ENCODE peak calls at places on chromosomes 2 and 18, in five cellular contexts. One of them, this sample, is unnamed.

GRCh38 chr2:187415449-187415848 is 32.6 kb downstream of the CALCRL start:
- DNase-seq in pancreas: no peak
- DNase-seq in small intestine: no peak
- DNase-seq in NCI-H510A treated with DMSO at 0.1 percent for 48 hours: no peak
- DNase-seq in activated T-cell treated with anti-CD3 and anti-CD28 coated beads for 1 hour: no peak
- DNase-seq in this sample: no peak

GRCh38 chr2:228827056-228827455 is 444.0 kb downstream of the PID1 start:
- DNase-seq in pancreas: no peak
- DNase-seq in small intestine: no peak
- DNase-seq in NCI-H510A treated with DMSO at 0.1 percent for 48 hours: no peak
- DNase-seq in activated T-cell treated with anti-CD3 and anti-CD28 coated beads for 1 hour: no peak
- DNase-seq in this sample: no peak

GRCh38 chr2:207483477-207483876 is 46.3 kb upstream of the CREB1 start:
- DNase-seq in pancreas: no peak
- DNase-seq in small intestine: no peak
- DNase-seq in NCI-H510A treated with DMSO at 0.1 percent for 48 hours: no peak
- DNase-seq in activated T-cell treated with anti-CD3 and anti-CD28 coated beads for 1 hour: no peak
- DNase-seq in this sample: no peak

GRCh38 chr2:170813611-170814550 is 2.8 kb upstream of the GAD1 start:
- DNase-seq in pancreas: no peak
- DNase-seq in small intestine: peak; percentile 15
- DNase-seq in NCI-H510A treated with DMSO at 0.1 percent for 48 hours: peak; percentile 76
- DNase-seq in activated T-cell treated with anti-CD3 and anti-CD28 coated beads for 1 hour: no peak
- DNase-seq in this sample: peak; percentile 80

GRCh38 chr2:132477962-132478361 is 61.4 kb downstream of the GPR39 start:
- DNase-seq in pancreas: no peak
- DNase-seq in small intestine: no peak
- DNase-seq in NCI-H510A treated with DMSO at 0.1 percent for 48 hours: no peak
- DNase-seq in activated T-cell treated with anti-CD3 and anti-CD28 coated beads for 1 hour: no peak
- DNase-seq in this sample: no peak

GRCh38 chr2:163667064-163667887 is 68.5 kb downstream of the FIGN start:
- DNase-seq in pancreas: no peak
- DNase-seq in small intestine: no peak
- DNase-seq in NCI-H510A treated with DMSO at 0.1 percent for 48 hours: no peak
- DNase-seq in activated T-cell treated with anti-CD3 and anti-CD28 coated beads for 1 hour: no peak
- DNase-seq in this sample: peak; percentile 65

GRCh38 chr18:23283933-23284430 is 148.7 kb downstream of the CABLES1 start:
- DNase-seq in pancreas: no peak
- DNase-seq in small intestine: peak; percentile 35
- DNase-seq in NCI-H510A treated with DMSO at 0.1 percent for 48 hours: no peak
- DNase-seq in activated T-cell treated with anti-CD3 and anti-CD28 coated beads for 1 hour: no peak
- DNase-seq in this sample: no peak

GRCh38 chr2:177258059-177258458 is 6.5 kb downstream of the NFE2L2 start:
- DNase-seq in pancreas: no peak
- DNase-seq in small intestine: no peak
- DNase-seq in NCI-H510A treated with DMSO at 0.1 percent for 48 hours: no peak
- DNase-seq in activated T-cell treated with anti-CD3 and anti-CD28 coated beads for 1 hour: no peak
- DNase-seq in this sample: no peak

GRCh38 chr18:25349131-25349925 is 2.6 kb downstream of the ZNF521 start:
- DNase-seq in pancreas: no peak
- DNase-seq in small intestine: no peak
- DNase-seq in NCI-H510A treated with DMSO at 0.1 percent for 48 hours: no peak
- DNase-seq in activated T-cell treated with anti-CD3 and anti-CD28 coated beads for 1 hour: no peak
- DNase-seq in this sample: peak; percentile 34

GRCh38 chr2:20190862-20191713 is 33.8 kb downstream of the SDC1 start:
- DNase-seq in pancreas: no peak
- DNase-seq in small intestine: peak; percentile 58
- DNase-seq in NCI-H510A treated with DMSO at 0.1 percent for 48 hours: no peak
- DNase-seq in activated T-cell treated with anti-CD3 and anti-CD28 coated beads for 1 hour: no peak
- DNase-seq in this sample: no peak

GRCh38 chr2:120429586-120430500 is 83.9 kb downstream of the INHBB start:
- DNase-seq in pancreas: peak; percentile 0
- DNase-seq in small intestine: no peak
- DNase-seq in NCI-H510A treated with DMSO at 0.1 percent for 48 hours: no peak
- DNase-seq in activated T-cell treated with anti-CD3 and anti-CD28 coated beads for 1 hour: no peak
- DNase-seq in this sample: peak; percentile 31

GRCh38 chr2:235827585-235827992 is 333.7 kb downstream of the AGAP1 start:
- DNase-seq in pancreas: no peak
- DNase-seq in small intestine: peak; percentile 29
- DNase-seq in NCI-H510A treated with DMSO at 0.1 percent for 48 hours: no peak
- DNase-seq in activated T-cell treated with anti-CD3 and anti-CD28 coated beads for 1 hour: no peak
- DNase-seq in this sample: no peak

GRCh38 chr2:213251618-213252017 is 32.6 kb upstream of the SPAG16 start:
- DNase-seq in pancreas: no peak
- DNase-seq in small intestine: peak; percentile 40
- DNase-seq in NCI-H510A treated with DMSO at 0.1 percent for 48 hours: peak; percentile 83
- DNase-seq in activated T-cell treated with anti-CD3 and anti-CD28 coated beads for 1 hour: no peak
- DNase-seq in this sample: peak; percentile 76

GRCh38 chr2:218003994-218004419 is 1.2 kb upstream of the TNS1 start:
- DNase-seq in pancreas: peak; percentile 74
- DNase-seq in small intestine: no peak
- DNase-seq in NCI-H510A treated with DMSO at 0.1 percent for 48 hours: no peak
- DNase-seq in activated T-cell treated with anti-CD3 and anti-CD28 coated beads for 1 hour: no peak
- DNase-seq in this sample: no peak